ENCODE peak calls at places on chromosomes 2 and 18, in seven cellular contexts. G, Y, C, M, B, J and H are unnamed samples.

GRCh38 chr18:43563780-43564179 is 286.5 kb upstream of the SYT4 start:
- DNase-seq in G (no peak), Y (peak; percentile 24), C (peak; percentile 25), M (no peak), B (peak; percentile 36), J (no peak), H (peak; percentile 56)

GRCh38 chr2:161090401-161090800 is 69.8 kb upstream of the TANK start:
- DNase-seq in G (peak; percentile 19), Y (no peak), C (no peak), M (no peak), B (no peak), J (peak; percentile 73), H (no peak)

GRCh38 chr18:79902075-79902474 is 49.4 kb downstream of the SLC66A2 start:
- DNase-seq in G (no peak), Y (no peak), C (peak; percentile 7), M (no peak), B (no peak), J (no peak), H (no peak)

GRCh38 chr2:168375195-168375798 is 80.8 kb upstream of the CERS6 start:
- DNase-seq in G (no peak), Y (no peak), C (no peak), M (no peak), B (no peak), J (no peak), H (no peak)

GRCh38 chr2:241850544-241851324 is 8.0 kb downstream of the PDCD1 start:
- DNase-seq in G (no peak), Y (no peak), C (no peak), M (no peak), B (no peak), J (no peak), H (no peak)

GRCh38 chr2:11155326-11156059 is at the start of gene SLC66A3:
- DNase-seq in G (peak; percentile 48), Y (no peak), C (no peak), M (no peak), B (peak; percentile 91), J (peak; percentile 80), H (no peak)

GRCh38 chr2:178344121-178344520 is 106.9 kb downstream of the PRKRA start:
- DNase-seq in G (no peak), Y (no peak), C (no peak), M (no peak), B (no peak), J (no peak), H (no peak)

GRCh38 chr2:212974692-212975091 is 176.7 kb downstream of the IKZF2 start:
- DNase-seq in G (no peak), Y (no peak), C (no peak), M (no peak), B (no peak), J (no peak), H (no peak)

GRCh38 chr2:96501886-96502810 is 3.0 kb downstream of the NEURL3 start:
- DNase-seq in G (no peak), Y (no peak), C (no peak), M (no peak), B (no peak), J (no peak), H (peak; percentile 26)

GRCh38 chr18:11020454-11020853 is 128.9 kb downstream of the PIEZO2 start:
- DNase-seq in G (no peak), Y (no peak), C (no peak), M (no peak), B (no peak), J (no peak), H (no peak)

GRCh38 chr2:55102056-55102812 is 52.0 kb upstream of the RTN4 start:
- DNase-seq in G (no peak), Y (no peak), C (no peak), M (no peak), B (no peak), J (no peak), H (no peak)

GRCh38 chr2:26649322-26649721 is 8.2 kb upstream of the CIB4 start:
- DNase-seq in G (no peak), Y (no peak), C (no peak), M (no peak), B (no peak), J (no peak), H (no peak)

GRCh38 chr2:184004289-184004944 is 593.9 kb upstream of the ZNF804A start:
- DNase-seq in G (no peak), Y (no peak), C (no peak), M (no peak), B (no peak), J (no peak), H (no peak)

GRCh38 chr2:141513853-141514252 is 617.0 kb downstream of the LRP1B start:
- DNase-seq in G (no peak), Y (no peak), C (no peak), M (no peak), B (no peak), J (no peak), H (no peak)

GRCh38 chr2:198916548-198916947 is 541.2 kb downstream of the SATB2 start:
- DNase-seq in G (no peak), Y (no peak), C (peak; percentile 56), M (no peak), B (no peak), J (no peak), H (no peak)

GRCh38 chr2:120343433-120344105 is 2.4 kb upstream of the INHBB start:
- DNase-seq in G (peak; percentile 52), Y (peak; percentile 91), C (peak; percentile 73), M (no peak), B (peak; percentile 75), J (peak; percentile 66), H (peak; percentile 89)

GRCh38 chr2:12066986-12067385 is 320.6 kb downstream of the LPIN1 start:
- DNase-seq in G (no peak), Y (no peak), C (no peak), M (no peak), B (no peak), J (no peak), H (no peak)

GRCh38 chr2:42572297-42573081 is 4.1 kb downstream of the MTA3 start:
- DNase-seq in G (no peak), Y (no peak), C (no peak), M (no peak), B (no peak), J (no peak), H (no peak)

GRCh38 chr2:200650195-200650594 is 64.4 kb downstream of the AOX1 start:
- DNase-seq in G (no peak), Y (no peak), C (no peak), M (no peak), B (no peak), J (no peak), H (no peak)

GRCh38 chr2:171485116-171485515 is 37.2 kb upstream of the CYBRD1 start:
- DNase-seq in G (no peak), Y (no peak), C (no peak), M (no peak), B (no peak), J (no peak), H (no peak)

GRCh38 chr2:105510761-105511669 is 112.2 kb upstream of the FHL2 start:
- DNase-seq in G (no peak), Y (peak; percentile 37), C (no peak), M (no peak), B (peak; percentile 56), J (no peak), H (no peak)

GRCh38 chr18:12282436-12283039 is 25.5 kb upstream of the TUBB6 start:
- DNase-seq in G (no peak), Y (peak; percentile 89), C (no peak), M (no peak), B (peak; percentile 1), J (no peak), H (no peak)

GRCh38 chr2:124778076-124778475 is 753.0 kb downstream of the CNTNAP5 start:
- DNase-seq in G (no peak), Y (no peak), C (no peak), M (no peak), B (no peak), J (no peak), H (no peak)

GRCh38 chr2:234478121-234478858 is 18.6 kb downstream of the ARL4C start:
- DNase-seq in G (peak; percentile 64), Y (no peak), C (no peak), M (no peak), B (no peak), J (no peak), H (no peak)

GRCh38 chr2:174555998-174556397 is 41.6 kb downstream of the WIPF1 start:
- DNase-seq in G (no peak), Y (no peak), C (no peak), M (no peak), B (no peak), J (no peak), H (no peak)

GRCh38 chr2:723761-724160 is 46.6 kb upstream of the TMEM18 start:
- DNase-seq in G (no peak), Y (no peak), C (no peak), M (no peak), B (no peak), J (no peak), H (no peak)

GRCh38 chr2:108621689-108622681 is 87.7 kb downstream of the LIMS1 start:
- DNase-seq in G (peak; percentile 19), Y (no peak), C (no peak), M (no peak), B (peak; percentile 30), J (no peak), H (no peak)

GRCh38 chr18:68735498-68736343 is 20.8 kb upstream of the TMX3 start:
- DNase-seq in G (no peak), Y (peak; percentile 37), C (no peak), M (no peak), B (peak; percentile 51), J (no peak), H (no peak)

GRCh38 chr2:158735822-158736580 is 59.1 kb upstream of the DAPL1 start:
- DNase-seq in G (no peak), Y (no peak), C (no peak), M (no peak), B (no peak), J (no peak), H (no peak)

GRCh38 chr2:78992451-78992806 is 33.1 kb upstream of the REG3G start:
- DNase-seq in G (no peak), Y (peak; percentile 15), C (no peak), M (no peak), B (peak; percentile 40), J (no peak), H (peak; percentile 56)

GRCh38 chr18:11114653-11115052 is 34.7 kb downstream of the PIEZO2 start:
- DNase-seq in G (no peak), Y (no peak), C (no peak), M (no peak), B (no peak), J (no peak), H (no peak)

GRCh38 chr18:37421349-37422080 is 144.1 kb downstream of the CELF4 start:
- DNase-seq in G (no peak), Y (no peak), C (no peak), M (no peak), B (no peak), J (no peak), H (no peak)

GRCh38 chr2:231684314-231685223 is 23.8 kb upstream of the PTMA start:
- DNase-seq in G (no peak), Y (no peak), C (no peak), M (no peak), B (no peak), J (no peak), H (peak; percentile 65)

GRCh38 chr18:48410095-48410920 is 1.1 kb upstream of the ZBTB7C start:
- DNase-seq in G (peak; percentile 62), Y (peak; percentile 94), C (peak; percentile 91), M (no peak), B (peak; percentile 84), J (peak; percentile 76), H (peak; percentile 89)

GRCh38 chr2:240452471-240453256 is 17.2 kb downstream of the GPC1 start:
- DNase-seq in G (no peak), Y (peak; percentile 81), C (peak; percentile 64), M (no peak), B (peak; percentile 72), J (no peak), H (peak; percentile 77)

GRCh38 chr2:9873337-9873736 is 30.1 kb downstream of the TAF1B start:
- DNase-seq in G (no peak), Y (no peak), C (no peak), M (no peak), B (no peak), J (no peak), H (no peak)